ENCODE peak calls at places on chromosomes 12 and 14, in five cellular contexts. E is tibial nerve, D is ELF-1, Z is HuH-7.5, C is iPS-NIHi11. J is an unnamed sample.

GRCh38 chr12:69792533-69792932 is 32.5 kb upstream of the MYRFL start:
- DNase-seq in C (no peak), E (no peak), D (no peak), Z (no peak), J (no peak)

GRCh38 chr12:100142851-100143559 is at the start of gene BLTP3B:
- DNase-seq in E (peak), D (peak), C (peak), Z (peak), J (peak)

GRCh38 chr12:590206-590750 is 73.0 kb downstream of the NINJ2 start:
- DNase-seq in E (no peak), D (no peak), Z (no peak), C (no peak), J (no peak)

GRCh38 chr14:77311217-77311616 is 9.5 kb downstream of the POMT2 start:
- DNase-seq in Z (no peak), D (no peak), E (no peak), C (no peak), J (no peak)

GRCh38 chr12:29207120-29207519 is 58.0 kb downstream of the FAR2 start:
- DNase-seq in Z (no peak), C (no peak), E (no peak), D (no peak), J (no peak)

GRCh38 chr14:77598366-77599050 is 17.9 kb downstream of the SPTLC2 start:
- DNase-seq in Z (no peak), D (no peak), C (no peak), E (no peak), J (no peak)

GRCh38 chr12:94570161-94570560 is 80.2 kb downstream of the TMCC3 start:
- DNase-seq in C (no peak), E (no peak), Z (no peak), D (no peak), J (no peak)

GRCh38 chr12:131755305-131756113 is 44.6 kb downstream of the SFSWAP start:
- DNase-seq in C (peak), Z (peak), D (peak), E (no peak), J (no peak)

GRCh38 chr12:114692558-114693531 is 8.9 kb upstream of the TBX3 start:
- DNase-seq in E (no peak), Z (no peak), D (peak), C (no peak), J (no peak)

GRCh38 chr14:76715927-76716200 is 45.4 kb upstream of the VASH1 start:
- DNase-seq in D (no peak), Z (no peak), C (no peak), E (no peak), J (no peak)

GRCh38 chr14:43022094-43022800 is 1415.6 kb downstream of the LRFN5 start:
- DNase-seq in C (no peak), E (no peak), D (no peak), Z (no peak), J (no peak)

GRCh38 chr14:72104011-72104613 is 171.9 kb downstream of the RGS6 start:
- DNase-seq in C (peak), Z (no peak), D (peak), E (no peak), J (no peak)

GRCh38 chr14:72679106-72679505 is 214.8 kb downstream of the DPF3 start:
- DNase-seq in D (no peak), C (no peak), Z (no peak), E (no peak), J (peak)

GRCh38 chr12:47808574-47809380 is 10.9 kb downstream of the HDAC7 start:
- DNase-seq in E (no peak), C (no peak), Z (no peak), D (no peak), J (no peak)

GRCh38 chr12:52473738-52474137 is at the start of gene KRT6C:
- DNase-seq in D (no peak), Z (no peak), E (no peak), C (no peak), J (no peak)